ENCODE peak calls at places on chromosome 12, in five cellular contexts. One of them, this sample, is unnamed.

GRCh38 chr12:3271639-3272038 is 194.5 kb downstream of the TSPAN9 start:
- DNase-seq in GM12891: no peak
- DNase-seq in heart left ventricle: no peak
- DNase-seq in GM12878: no peak
- DNase-seq in uterus: no peak
- DNase-seq in this sample: no peak

GRCh38 chr12:102053062-102053349 is 8.8 kb downstream of the WASHC3 start:
- DNase-seq in GM12878: no peak
- DNase-seq in uterus: peak; percentile 20
- DNase-seq in heart left ventricle: peak; percentile 21
- DNase-seq in GM12891: no peak
- DNase-seq in this sample: no peak

GRCh38 chr12:100435948-100436347 is 37.7 kb upstream of the NR1H4 start:
- DNase-seq in GM12891: no peak
- DNase-seq in GM12878: no peak
- DNase-seq in uterus: no peak
- DNase-seq in heart left ventricle: no peak
- DNase-seq in this sample: no peak

GRCh38 chr12:23555808-23556207 is 393.7 kb downstream of the SOX5 start:
- DNase-seq in GM12891: no peak
- DNase-seq in heart left ventricle: no peak
- DNase-seq in uterus: no peak
- DNase-seq in GM12878: no peak
- DNase-seq in this sample: no peak

GRCh38 chr12:56634242-56634836 is 4.2 kb upstream of the BAZ2A start:
- DNase-seq in GM12891: no peak
- DNase-seq in uterus: peak; percentile 41
- DNase-seq in heart left ventricle: peak; percentile 40
- DNase-seq in GM12878: no peak
- DNase-seq in this sample: peak; percentile 61

GRCh38 chr12:103672401-103673119 is 85.5 kb downstream of the STAB2 start:
- DNase-seq in uterus: no peak
- DNase-seq in heart left ventricle: no peak
- DNase-seq in GM12878: no peak
- DNase-seq in GM12891: no peak
- DNase-seq in this sample: no peak

GRCh38 chr12:98955284-98955683 is 310.2 kb downstream of the APAF1 start:
- DNase-seq in heart left ventricle: no peak
- DNase-seq in GM12891: no peak
- DNase-seq in GM12878: no peak
- DNase-seq in uterus: no peak
- DNase-seq in this sample: no peak

GRCh38 chr12:116153096-116153495 is 124.4 kb downstream of the MED13L start:
- DNase-seq in uterus: no peak
- DNase-seq in heart left ventricle: no peak
- DNase-seq in GM12878: no peak
- DNase-seq in GM12891: no peak
- DNase-seq in this sample: no peak

GRCh38 chr12:18982226-18982949 is 147.1 kb upstream of the PLEKHA5 start:
- DNase-seq in heart left ventricle: no peak
- DNase-seq in uterus: no peak
- DNase-seq in GM12878: no peak
- DNase-seq in GM12891: no peak
- DNase-seq in this sample: no peak

GRCh38 chr12:31506907-31507306 is 84.0 kb downstream of the DENND5B start:
- DNase-seq in heart left ventricle: no peak
- DNase-seq in GM12891: no peak
- DNase-seq in uterus: no peak
- DNase-seq in GM12878: no peak
- DNase-seq in this sample: no peak

GRCh38 chr12:123064885-123065619 is 84.6 kb downstream of the ARL6IP4 start:
- DNase-seq in GM12891: no peak
- DNase-seq in uterus: no peak
- DNase-seq in heart left ventricle: no peak
- DNase-seq in GM12878: no peak
- DNase-seq in this sample: no peak

DNA sequence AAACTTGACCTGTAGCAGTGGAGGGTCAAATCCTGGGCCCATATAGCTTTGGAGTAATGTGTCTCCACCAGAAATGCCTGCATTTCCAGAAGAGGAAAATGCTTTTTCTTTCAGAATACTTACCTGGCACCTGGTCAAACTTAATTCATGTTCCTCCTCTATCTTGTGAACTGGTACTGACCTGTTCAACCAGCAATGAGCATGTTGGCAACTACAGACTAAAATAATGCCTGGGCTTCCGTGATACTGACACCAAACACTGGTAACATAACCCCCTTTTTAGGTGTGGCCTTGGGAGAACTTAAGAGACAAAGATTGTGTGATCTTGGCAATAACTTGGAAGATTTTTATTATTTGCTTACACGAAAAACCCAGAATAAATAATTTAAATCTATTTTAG is 23.8 kb upstream of the MGST1 start:
- DNase-seq in GM12891: no peak
- DNase-seq in heart left ventricle: no peak
- DNase-seq in GM12878: no peak
- DNase-seq in uterus: no peak
- DNase-seq in this sample: no peak
- TF ChIP-seq POLR2A in GM12891: no peak
- TF ChIP-seq POLR2A in heart left ventricle: no peak
- TF ChIP-seq POLR2A in GM12878: no peak
- TF ChIP-seq POLR2A in uterus: no peak
- TF ChIP-seq POLR2A in this sample: no peak

DNA sequence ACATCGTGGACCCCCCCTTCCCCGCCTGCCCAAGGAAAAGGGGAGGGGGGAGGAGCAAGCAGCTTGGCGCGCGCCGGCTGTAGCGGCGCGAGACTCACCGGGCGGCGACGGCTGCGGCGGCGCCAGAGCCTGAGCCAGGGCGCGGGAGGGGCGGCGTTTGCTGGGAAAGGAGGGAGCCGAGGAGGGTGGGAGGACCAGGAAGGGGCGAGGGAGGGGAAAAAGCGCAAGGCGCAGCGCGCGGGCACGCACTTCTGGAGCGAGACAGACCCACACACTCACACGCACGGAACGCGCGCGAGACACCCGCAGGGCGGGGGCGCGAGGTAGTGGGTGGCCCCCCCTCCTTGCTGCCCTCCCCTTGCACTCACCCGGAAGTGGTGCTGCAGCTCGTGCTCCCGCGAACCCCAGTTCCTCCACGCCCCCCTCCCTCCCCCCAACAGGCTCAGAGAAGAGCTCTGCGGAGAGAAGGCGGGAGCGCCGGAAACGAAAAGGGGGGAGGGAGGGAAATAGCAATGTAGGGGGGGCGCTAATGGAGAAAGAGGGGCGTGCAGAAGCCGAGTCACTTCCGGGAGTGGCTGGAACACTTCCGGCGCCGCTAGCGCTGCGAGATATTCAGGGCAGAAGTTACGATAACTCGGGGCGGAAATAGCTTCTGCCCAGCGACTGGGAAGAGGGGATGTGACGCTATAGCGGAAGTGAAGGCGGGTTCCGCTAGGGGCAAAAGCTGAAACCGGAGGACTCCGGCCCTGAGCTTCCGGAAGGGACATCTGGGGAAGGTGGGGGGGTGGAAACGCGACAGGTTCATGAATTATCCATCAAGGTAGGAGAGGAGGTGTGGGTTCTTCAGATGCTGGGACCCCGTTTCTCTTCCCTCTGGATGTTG is at the start of gene ZNF384:
- DNase-seq in GM12878: peak; percentile 97
- DNase-seq in GM12891: peak; percentile 96
- DNase-seq in heart left ventricle: peak; percentile 98
- DNase-seq in uterus: peak; percentile 99
- DNase-seq in this sample: peak; percentile 98
- TF ChIP-seq POLR2A in GM12878: peak; percentile 88
- TF ChIP-seq POLR2A in GM12891: peak; percentile 83
- TF ChIP-seq POLR2A in heart left ventricle: peak; percentile 58
- TF ChIP-seq POLR2A in uterus: peak; percentile 73
- TF ChIP-seq POLR2A in this sample: peak; percentile 92

GRCh38 chr12:7189398-7190267 is at the start of gene PEX5:
- DNase-seq in GM12891: peak; percentile 83
- DNase-seq in GM12878: peak; percentile 52
- DNase-seq in uterus: peak; percentile 89
- DNase-seq in heart left ventricle: peak; percentile 93
- DNase-seq in this sample: peak; percentile 92
- TF ChIP-seq POLR2A in GM12891: no peak
- TF ChIP-seq POLR2A in GM12878: no peak
- TF ChIP-seq POLR2A in uterus: peak; percentile 48
- TF ChIP-seq POLR2A in heart left ventricle: peak; percentile 59
- TF ChIP-seq POLR2A in this sample: peak; percentile 26

DNA sequence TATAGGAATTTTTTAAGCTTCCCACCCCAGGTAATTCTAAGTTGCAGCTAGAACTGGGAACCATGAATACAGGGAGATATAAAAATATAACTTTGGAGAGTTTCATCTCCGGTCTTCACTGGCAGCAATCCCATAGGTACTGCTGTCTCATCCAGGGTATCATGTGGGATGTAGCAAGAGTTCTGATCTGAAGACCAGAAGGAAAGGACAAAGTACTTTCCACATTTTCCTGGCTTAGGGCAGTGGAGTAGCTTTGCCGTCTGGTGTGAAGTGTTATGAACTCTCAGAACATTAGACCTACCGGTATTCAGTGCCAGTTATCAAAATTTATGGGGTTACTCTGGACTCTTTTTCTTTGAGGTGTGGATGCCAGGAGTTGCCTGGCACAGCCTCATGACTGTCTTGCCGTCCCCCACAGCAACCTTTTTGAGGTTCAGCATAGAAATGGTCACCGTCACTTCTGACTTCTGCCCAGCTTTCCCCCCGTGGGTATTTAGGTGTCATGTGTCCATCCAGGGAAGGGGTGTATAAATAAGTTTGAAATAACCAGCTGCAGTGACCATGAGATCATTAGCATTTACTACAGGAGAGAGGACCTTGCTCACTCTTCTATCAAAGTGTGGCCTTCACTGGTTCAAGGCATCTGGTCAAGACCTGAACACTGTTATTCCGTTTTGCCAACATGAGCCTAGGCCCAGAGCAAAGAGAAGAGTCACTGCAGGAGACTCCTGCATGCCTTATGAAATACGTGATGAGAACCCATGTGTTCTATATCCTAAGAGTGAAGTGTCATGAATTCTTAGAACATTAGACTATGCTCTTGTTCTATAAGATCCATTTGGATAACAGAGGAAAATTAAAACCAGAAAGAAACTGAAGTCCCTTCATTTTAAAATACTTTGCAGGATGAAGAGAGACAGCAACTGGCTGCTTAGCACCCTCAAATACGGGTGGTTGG is 22.2 kb downstream of the TMEM233 start:
- DNase-seq in uterus: no peak
- DNase-seq in GM12878: no peak
- DNase-seq in heart left ventricle: no peak
- DNase-seq in GM12891: no peak
- DNase-seq in this sample: no peak
- TF ChIP-seq POLR2A in uterus: no peak
- TF ChIP-seq POLR2A in GM12878: no peak
- TF ChIP-seq POLR2A in heart left ventricle: no peak
- TF ChIP-seq POLR2A in GM12891: no peak
- TF ChIP-seq POLR2A in this sample: no peak

GRCh38 chr12:64404470-64405446 is 566 bp downstream of the XPOT start:
- DNase-seq in GM12891: no peak
- DNase-seq in uterus: peak; percentile 60
- DNase-seq in GM12878: no peak
- DNase-seq in heart left ventricle: peak; percentile 73
- DNase-seq in this sample: peak; percentile 95
- TF ChIP-seq POLR2A in GM12891: no peak
- TF ChIP-seq POLR2A in uterus: peak; percentile 80
- TF ChIP-seq POLR2A in GM12878: peak; percentile 83
- TF ChIP-seq POLR2A in heart left ventricle: peak; percentile 37
- TF ChIP-seq POLR2A in this sample: peak; percentile 84

DNA sequence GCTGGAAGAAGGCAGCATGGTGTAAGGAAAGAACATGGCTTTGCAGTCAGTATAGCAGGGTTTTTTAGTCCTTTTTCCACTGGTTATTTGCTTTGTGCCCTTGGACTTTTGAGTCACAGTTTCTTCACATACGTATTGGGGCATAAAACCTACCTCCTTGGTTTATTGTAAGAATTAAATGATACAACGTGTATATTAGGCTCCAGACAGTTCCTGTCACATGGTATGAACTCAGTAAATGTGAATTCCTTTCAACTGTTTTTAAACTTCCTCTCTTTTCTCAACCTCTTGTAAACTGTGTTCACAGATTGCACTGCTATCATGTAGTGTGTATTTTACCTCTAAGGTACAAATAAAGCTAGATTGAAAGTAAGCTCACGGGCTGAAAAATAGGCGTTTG is 29.5 kb downstream of the MSRB3 start:
- DNase-seq in GM12878: no peak
- DNase-seq in heart left ventricle: no peak
- DNase-seq in uterus: no peak
- DNase-seq in GM12891: no peak
- DNase-seq in this sample: no peak
- TF ChIP-seq POLR2A in GM12878: no peak
- TF ChIP-seq POLR2A in heart left ventricle: no peak
- TF ChIP-seq POLR2A in uterus: no peak
- TF ChIP-seq POLR2A in GM12891: no peak
- TF ChIP-seq POLR2A in this sample: no peak

DNA sequence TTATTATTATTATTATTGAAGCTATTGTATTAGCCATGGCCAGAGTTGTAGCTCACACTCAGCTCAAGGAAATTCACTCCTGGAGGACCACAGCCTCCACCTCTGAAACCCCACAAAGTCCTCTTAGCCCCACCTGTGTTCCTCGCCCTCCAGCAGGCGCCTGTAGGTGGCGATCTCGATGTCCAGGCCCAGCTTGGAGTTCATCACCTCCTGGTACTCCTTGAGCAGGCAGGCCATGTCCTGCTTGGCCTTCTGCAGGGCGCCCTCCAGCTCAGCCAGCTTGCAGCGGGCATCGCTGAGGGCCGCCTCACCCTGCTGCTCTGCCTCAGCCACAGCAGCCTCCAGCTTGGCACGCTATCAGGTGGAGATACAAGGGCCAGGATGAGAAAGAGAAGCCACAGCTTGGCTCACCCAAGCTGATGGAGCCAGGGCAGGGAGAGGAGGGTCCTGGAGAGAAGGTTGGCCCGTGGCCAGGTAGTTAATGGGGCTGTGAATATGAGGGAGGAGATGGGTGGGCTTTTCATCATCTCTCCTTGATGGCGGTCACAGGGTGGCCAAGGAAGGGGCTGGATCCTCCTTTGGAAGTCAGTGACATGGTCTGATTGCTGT is 5.1 kb downstream of the KRT85 start:
- DNase-seq in heart left ventricle: no peak
- DNase-seq in GM12878: no peak
- DNase-seq in uterus: no peak
- DNase-seq in GM12891: no peak
- DNase-seq in this sample: peak; percentile 14
- TF ChIP-seq POLR2A in heart left ventricle: no peak
- TF ChIP-seq POLR2A in GM12878: no peak
- TF ChIP-seq POLR2A in uterus: no peak
- TF ChIP-seq POLR2A in GM12891: no peak
- TF ChIP-seq POLR2A in this sample: no peak